ENCODE peak calls at places on chromosome 3, in nine cellular contexts. C is HFFc6, Y is GM23338, U is cardiac fibroblast, W is left lobe of liver, Z is smooth muscle cell of the brain vasculature, H is substantia nigra, K is A673, A is activated T-cell treated with anti-CD3 and anti-CD28 coated beads for 4 hours. P is an unnamed sample.

GRCh38 chr3:104952587-104952986 is 414.1 kb upstream of the ALCAM start:
- DNase-seq in Z (peak; percentile 60), W (no peak), H (no peak), U (peak; percentile 72), Y (no peak), A (no peak), K (no peak), C (peak; percentile 94), P (no peak)

GRCh38 chr3:46903341-46904302 is 26.1 kb downstream of the PTH1R start:
- DNase-seq in U (peak; percentile 43), K (no peak), A (no peak), W (no peak), C (peak; percentile 51), Z (no peak), Y (no peak), H (no peak), P (no peak)

GRCh38 chr3:172347895-172348680 is 100.2 kb downstream of the GHSR start:
- DNase-seq in H (no peak), W (no peak), U (no peak), K (no peak), A (no peak), Y (no peak), Z (no peak), C (no peak), P (no peak)

GRCh38 chr3:166071-166470 is 30.5 kb upstream of the CHL1 start:
- DNase-seq in W (no peak), A (no peak), C (no peak), Z (no peak), U (no peak), K (no peak), Y (no peak), H (no peak), P (no peak)

GRCh38 chr3:124158174-124158812 is 166.4 kb upstream of the ROPN1 start:
- DNase-seq in A (no peak), C (no peak), Y (peak; percentile 82), H (no peak), W (no peak), K (no peak), U (no peak), Z (no peak), P (no peak)

GRCh38 chr3:51971350-51971749 is 2.5 kb downstream of the ABHD14B start:
- DNase-seq in W (no peak), A (no peak), Z (no peak), U (no peak), K (no peak), Y (no peak), H (no peak), C (no peak), P (no peak)

GRCh38 chr3:168205451-168205850 is 109.7 kb upstream of the GOLIM4 start:
- DNase-seq in Y (no peak), W (no peak), C (no peak), H (no peak), K (no peak), Z (no peak), A (no peak), U (no peak), P (no peak)

GRCh38 chr3:49006591-49007067 is 562 bp upstream of the WDR6 start:
- DNase-seq in Z (no peak), W (no peak), U (peak; percentile 72), C (no peak), A (no peak), H (peak; percentile 53), K (no peak), Y (peak; percentile 21), P (no peak)

GRCh38 chr3:15861163-15861562 is 63.4 kb upstream of the ANKRD28 start:
- DNase-seq in Z (no peak), K (no peak), H (no peak), U (no peak), Y (no peak), A (no peak), C (no peak), W (no peak), P (no peak)

GRCh38 chr3:57815034-57815433 is 58.9 kb downstream of the SLMAP start:
- DNase-seq in A (peak; percentile 17), Z (no peak), K (no peak), U (no peak), C (no peak), W (no peak), H (no peak), Y (no peak), P (no peak)

GRCh38 chr3:171598990-171599389 is 138.8 kb upstream of the TNIK start:
- DNase-seq in W (no peak), K (no peak), U (no peak), C (no peak), Z (no peak), Y (no peak), A (no peak), H (no peak), P (no peak)

GRCh38 chr3:112128843-112129727 is 4.0 kb downstream of the GCSAM start:
- DNase-seq in Y (peak; percentile 69), Z (no peak), W (no peak), K (no peak), A (peak; percentile 22), C (peak; percentile 66), H (no peak), U (peak; percentile 21), P (no peak)

GRCh38 chr3:32045091-32045964 is 61.1 kb upstream of the GPD1L start:
- DNase-seq in Y (peak; percentile 70), K (no peak), U (peak; percentile 88), C (peak; percentile 15), A (no peak), W (peak; percentile 76), Z (no peak), H (no peak), P (no peak)

GRCh38 chr3:184465883-184466412 is 86.1 kb downstream of the CHRD start:
- DNase-seq in Z (no peak), U (no peak), H (no peak), Y (no peak), W (no peak), A (no peak), C (no peak), K (no peak), P (no peak)

GRCh38 chr3:120602682-120603081 is 6.5 kb downstream of the NDUFB4 start:
- DNase-seq in K (no peak), W (no peak), Z (no peak), A (no peak), C (no peak), H (no peak), Y (no peak), U (no peak), P (no peak)

GRCh38 chr3:156230291-156230900 is 110.0 kb downstream of the KCNAB1 start:
- DNase-seq in H (no peak), W (no peak), A (no peak), U (no peak), K (no peak), Z (no peak), Y (no peak), C (no peak), P (no peak)